ENCODE peak calls at places on chromosome 17, in four cellular contexts. D, W, R and P are unnamed samples.

GRCh38 chr17:59601130-59601529 is 18.6 kb upstream of the CLTC start:
- DNase-seq in D (no peak), W (no peak), R (no peak), P (no peak)

GRCh38 chr17:72299092-72299491 is 178.3 kb downstream of the SOX9 start:
- DNase-seq in D (no peak), W (no peak), R (no peak), P (no peak)

GRCh38 chr17:62178579-62178978 is 113.5 kb upstream of the MED13 start:
- DNase-seq in D (peak; percentile 39), W (no peak), R (no peak), P (no peak)

GRCh38 chr17:47368262-47368661 is 44.5 kb downstream of the EFCAB13 start:
- DNase-seq in D (no peak), W (peak; percentile 8), R (no peak), P (no peak)

GRCh38 chr17:29619251-29619650 is 3.5 kb downstream of the CORO6 start:
- DNase-seq in D (no peak), W (no peak), R (peak; percentile 78), P (no peak)

GRCh38 chr17:60604686-60605334 is 4.8 kb downstream of the PPM1D start:
- DNase-seq in D (peak; percentile 29), W (no peak), R (no peak), P (no peak)

GRCh38 chr17:29147682-29148081 is 32.5 kb downstream of the MYO18A start:
- DNase-seq in D (no peak), W (no peak), R (no peak), P (no peak)

GRCh38 chr17:78117027-78117981 is 11.3 kb downstream of the TMC6 start:
- DNase-seq in D (no peak), W (peak; percentile 71), R (peak; percentile 88), P (peak; percentile 43)

GRCh38 chr17:74744714-74745547 is 3.5 kb upstream of the NHERF1 start:
- DNase-seq in D (peak; percentile 75), W (peak; percentile 32), R (peak; percentile 99), P (peak; percentile 69)

GRCh38 chr17:48644159-48644558 is 18.0 kb upstream of the HOXB9 start:
- DNase-seq in D (no peak), W (no peak), R (peak; percentile 14), P (no peak)

GRCh38 chr17:16273499-16273898 is 56.5 kb downstream of the PIGL start:
- DNase-seq in D (peak; percentile 61), W (no peak), R (no peak), P (no peak)

GRCh38 chr17:9291912-9292562 is 270.7 kb downstream of the NTN1 start:
- DNase-seq in D (peak; percentile 34), W (no peak), R (peak; percentile 86), P (peak; percentile 16)

GRCh38 chr17:40450175-40450574 is 6.9 kb downstream of the IGFBP4 start:
- DNase-seq in D (peak; percentile 37), W (peak; percentile 16), R (peak; percentile 92), P (no peak)